ENCODE peak calls at places on chromosomes 3 and 15, in six cellular contexts. One of them, this sample, is unnamed.

GRCh38 chr3:99960941-99961340 is 143.3 kb downstream of the CMSS1 start:
- DNase-seq in mesenchymal stem cell: peak
- DNase-seq in neuronal stem cell: no peak
- DNase-seq in mesendoderm: no peak
- DNase-seq in trophoblast cell: no peak
- DNase-seq in H9: no peak
- DNase-seq in this sample: no peak

GRCh38 chr3:24968076-24968475 is 460.0 kb upstream of the RARB start:
- DNase-seq in mesenchymal stem cell: no peak
- DNase-seq in neuronal stem cell: no peak
- DNase-seq in mesendoderm: no peak
- DNase-seq in H9: no peak
- DNase-seq in trophoblast cell: no peak
- DNase-seq in this sample: no peak

GRCh38 chr3:183586477-183586876 is 31.0 kb upstream of the KLHL6 start:
- DNase-seq in neuronal stem cell: no peak
- DNase-seq in H9: no peak
- DNase-seq in mesendoderm: no peak
- DNase-seq in mesenchymal stem cell: no peak
- DNase-seq in trophoblast cell: no peak
- DNase-seq in this sample: no peak

GRCh38 chr3:81716870-81717509 is 44.5 kb downstream of the GBE1 start:
- DNase-seq in neuronal stem cell: no peak
- DNase-seq in trophoblast cell: no peak
- DNase-seq in mesendoderm: peak
- DNase-seq in H9: no peak
- DNase-seq in mesenchymal stem cell: peak
- DNase-seq in this sample: no peak

GRCh38 chr15:74365619-74366445 is 1.6 kb downstream of the CYP11A1 start:
- DNase-seq in mesendoderm: peak
- DNase-seq in neuronal stem cell: peak
- DNase-seq in H9: peak
- DNase-seq in mesenchymal stem cell: peak
- DNase-seq in trophoblast cell: peak
- DNase-seq in this sample: peak

GRCh38 chr15:52144656-52145055 is 32.1 kb upstream of the BCL2L10 start:
- DNase-seq in H9: no peak
- DNase-seq in neuronal stem cell: no peak
- DNase-seq in trophoblast cell: peak
- DNase-seq in mesendoderm: peak
- DNase-seq in mesenchymal stem cell: peak
- DNase-seq in this sample: no peak

GRCh38 chr3:96086018-96086417 is 728.4 kb upstream of the EPHA6 start:
- DNase-seq in mesenchymal stem cell: no peak
- DNase-seq in H9: no peak
- DNase-seq in neuronal stem cell: no peak
- DNase-seq in trophoblast cell: no peak
- DNase-seq in mesendoderm: no peak
- DNase-seq in this sample: no peak

GRCh38 chr3:156665296-156665695 is 9.1 kb upstream of the TIPARP start:
- DNase-seq in mesenchymal stem cell: peak
- DNase-seq in neuronal stem cell: no peak
- DNase-seq in mesendoderm: no peak
- DNase-seq in trophoblast cell: no peak
- DNase-seq in H9: no peak
- DNase-seq in this sample: no peak

GRCh38 chr15:95872366-95872771 is 458.1 kb upstream of the NR2F2 start:
- DNase-seq in H9: no peak
- DNase-seq in neuronal stem cell: no peak
- DNase-seq in mesendoderm: peak
- DNase-seq in mesenchymal stem cell: peak
- DNase-seq in trophoblast cell: peak
- DNase-seq in this sample: no peak

GRCh38 chr3:114155370-114155821 is 23.5 kb downstream of the DRD3 start:
- DNase-seq in neuronal stem cell: no peak
- DNase-seq in mesenchymal stem cell: peak
- DNase-seq in mesendoderm: peak
- DNase-seq in trophoblast cell: peak
- DNase-seq in H9: peak
- DNase-seq in this sample: peak

GRCh38 chr3:155753038-155753647 is 8.3 kb upstream of the PLCH1 start:
- DNase-seq in mesenchymal stem cell: peak
- DNase-seq in mesendoderm: no peak
- DNase-seq in H9: no peak
- DNase-seq in trophoblast cell: peak
- DNase-seq in neuronal stem cell: no peak
- DNase-seq in this sample: no peak

DNA sequence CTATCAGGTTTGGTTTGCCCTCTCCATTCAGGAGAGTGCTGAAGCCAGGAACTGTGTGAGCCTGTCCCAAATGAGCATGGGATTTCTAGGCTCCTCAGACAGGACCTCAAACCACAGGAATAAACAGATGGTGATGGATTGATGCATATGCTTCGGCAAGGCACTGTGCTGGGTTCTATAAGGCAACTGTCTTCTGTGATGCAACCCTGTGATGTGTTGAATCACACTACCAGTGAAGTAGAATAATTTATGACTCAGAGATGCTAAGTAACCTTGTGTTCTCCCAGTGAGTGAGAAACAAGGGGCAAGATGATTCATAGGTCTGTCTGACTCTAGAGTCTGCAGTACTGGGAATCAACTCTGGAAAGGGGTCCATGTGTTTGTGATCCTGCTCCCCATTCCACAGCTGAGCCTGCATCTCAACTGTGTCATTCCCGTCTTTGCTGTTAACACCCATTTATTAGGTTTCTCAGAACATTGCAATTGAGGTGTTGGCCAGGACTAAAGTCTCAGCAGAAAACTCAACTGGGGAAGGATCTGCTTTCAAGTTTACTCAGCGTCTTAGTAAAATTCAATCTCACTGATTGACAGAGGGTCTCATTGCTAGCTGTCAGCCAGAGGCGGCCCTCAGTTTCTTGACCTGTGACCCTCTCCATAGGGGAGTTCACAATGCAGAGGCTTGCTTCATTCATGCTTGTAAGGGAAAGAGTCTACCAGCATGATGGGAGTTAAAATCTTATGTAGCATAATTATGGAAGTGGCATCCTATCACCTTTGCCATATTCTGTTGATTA is 510.1 kb upstream of the CFAP20DC start:
- DNase-seq in mesenchymal stem cell: peak
- DNase-seq in neuronal stem cell: no peak
- DNase-seq in mesendoderm: peak
- DNase-seq in H9: no peak
- DNase-seq in trophoblast cell: peak
- DNase-seq in this sample: no peak
- H3K18ac ChIP-seq in mesenchymal stem cell: no peak
- H3K18ac ChIP-seq in neuronal stem cell: no peak
- H3K18ac ChIP-seq in mesendoderm: no peak
- H3K18ac ChIP-seq in H9: no peak
- H3K18ac ChIP-seq in trophoblast cell: no peak
- H3K18ac ChIP-seq in this sample: no peak

GRCh38 chr3:177287231-177287630 is 89.9 kb upstream of the TBL1XR1 start:
- DNase-seq in mesenchymal stem cell: no peak
- DNase-seq in mesendoderm: no peak
- DNase-seq in trophoblast cell: no peak
- DNase-seq in H9: no peak
- DNase-seq in neuronal stem cell: no peak
- DNase-seq in this sample: no peak

GRCh38 chr3:177286034-177286433 is 88.8 kb upstream of the TBL1XR1 start:
- DNase-seq in mesendoderm: peak
- DNase-seq in trophoblast cell: peak
- DNase-seq in neuronal stem cell: no peak
- DNase-seq in H9: no peak
- DNase-seq in mesenchymal stem cell: peak
- DNase-seq in this sample: no peak

GRCh38 chr3:177282028-177282655 is 84.9 kb upstream of the TBL1XR1 start:
- DNase-seq in H9: no peak
- DNase-seq in trophoblast cell: no peak
- DNase-seq in mesendoderm: no peak
- DNase-seq in mesenchymal stem cell: no peak
- DNase-seq in neuronal stem cell: no peak
- DNase-seq in this sample: no peak

GRCh38 chr3:177283983-177284382 is 86.7 kb upstream of the TBL1XR1 start:
- DNase-seq in H9: no peak
- DNase-seq in trophoblast cell: peak
- DNase-seq in mesendoderm: no peak
- DNase-seq in mesenchymal stem cell: no peak
- DNase-seq in neuronal stem cell: no peak
- DNase-seq in this sample: no peak

GRCh38 chr3:177284383-177284881 is 87.2 kb upstream of the TBL1XR1 start:
- DNase-seq in mesenchymal stem cell: peak
- DNase-seq in neuronal stem cell: no peak
- DNase-seq in mesendoderm: peak
- DNase-seq in H9: peak
- DNase-seq in trophoblast cell: peak
- DNase-seq in this sample: peak
- H3K18ac ChIP-seq in mesenchymal stem cell: peak
- H3K18ac ChIP-seq in neuronal stem cell: no peak
- H3K18ac ChIP-seq in mesendoderm: peak
- H3K18ac ChIP-seq in H9: no peak
- H3K18ac ChIP-seq in trophoblast cell: no peak
- H3K18ac ChIP-seq in this sample: peak

GRCh38 chr15:75451674-75452363 is at the start of gene SIN3A:
- DNase-seq in mesendoderm: peak
- DNase-seq in neuronal stem cell: peak
- DNase-seq in mesenchymal stem cell: peak
- DNase-seq in H9: peak
- DNase-seq in trophoblast cell: peak
- DNase-seq in this sample: peak
- H3K18ac ChIP-seq in mesendoderm: peak
- H3K18ac ChIP-seq in neuronal stem cell: peak
- H3K18ac ChIP-seq in mesenchymal stem cell: peak
- H3K18ac ChIP-seq in H9: peak
- H3K18ac ChIP-seq in trophoblast cell: peak
- H3K18ac ChIP-seq in this sample: peak

GRCh38 chr3:194565597-194566190 is 67.5 kb downstream of the TMEM44 start:
- DNase-seq in neuronal stem cell: no peak
- DNase-seq in trophoblast cell: peak
- DNase-seq in H9: no peak
- DNase-seq in mesendoderm: no peak
- DNase-seq in mesenchymal stem cell: peak
- DNase-seq in this sample: no peak

GRCh38 chr3:194560047-194560446 is 73.2 kb downstream of the TMEM44 start:
- DNase-seq in trophoblast cell: no peak
- DNase-seq in neuronal stem cell: no peak
- DNase-seq in H9: no peak
- DNase-seq in mesenchymal stem cell: no peak
- DNase-seq in mesendoderm: no peak
- DNase-seq in this sample: no peak

GRCh38 chr3:194559530-194559929 is 72.7 kb upstream of the ATP13A3 start:
- DNase-seq in mesendoderm: no peak
- DNase-seq in trophoblast cell: no peak
- DNase-seq in mesenchymal stem cell: no peak
- DNase-seq in H9: no peak
- DNase-seq in neuronal stem cell: no peak
- DNase-seq in this sample: no peak

GRCh38 chr3:194561306-194561974 is 71.8 kb downstream of the TMEM44 start:
- DNase-seq in neuronal stem cell: no peak
- DNase-seq in trophoblast cell: peak
- DNase-seq in mesenchymal stem cell: peak
- DNase-seq in mesendoderm: no peak
- DNase-seq in H9: no peak
- DNase-seq in this sample: no peak

GRCh38 chr3:194562986-194563385 is 70.2 kb downstream of the TMEM44 start:
- DNase-seq in mesendoderm: no peak
- DNase-seq in trophoblast cell: no peak
- DNase-seq in mesenchymal stem cell: no peak
- DNase-seq in neuronal stem cell: no peak
- DNase-seq in H9: no peak
- DNase-seq in this sample: no peak
- H3K18ac ChIP-seq in mesendoderm: no peak
- H3K18ac ChIP-seq in trophoblast cell: no peak
- H3K18ac ChIP-seq in mesenchymal stem cell: no peak
- H3K18ac ChIP-seq in neuronal stem cell: no peak
- H3K18ac ChIP-seq in H9: no peak
- H3K18ac ChIP-seq in this sample: no peak

DNA sequence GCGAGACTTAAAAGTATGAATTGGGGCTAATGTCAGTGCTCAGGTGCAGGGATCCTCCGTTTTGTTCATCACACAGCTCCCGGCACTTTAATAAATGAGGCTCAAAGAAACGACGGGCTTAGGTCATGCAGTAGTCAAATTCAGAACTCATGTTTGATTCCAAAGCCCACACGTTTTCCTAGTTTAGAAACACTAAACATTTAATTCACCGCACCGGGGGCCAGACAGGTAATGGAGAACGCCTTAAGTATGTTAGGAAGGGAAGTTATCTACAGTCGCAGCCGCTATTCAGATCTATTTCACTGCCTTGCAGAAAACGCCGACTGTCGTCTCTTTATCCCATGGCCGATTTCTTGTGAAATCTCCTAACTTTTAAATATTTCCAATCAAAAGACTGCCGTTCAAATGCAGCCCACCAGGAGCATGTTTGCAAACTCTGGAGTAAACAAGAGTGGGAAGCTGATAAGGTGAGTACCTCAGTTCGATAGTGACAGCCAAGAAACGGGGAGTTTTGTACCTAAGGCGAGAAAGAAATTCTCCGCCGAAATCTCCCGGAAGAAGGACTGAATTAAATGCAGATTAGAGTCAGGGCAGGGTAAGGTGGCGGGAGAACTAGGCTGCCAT is 569 bp downstream of the HIGD2B start:
- DNase-seq in trophoblast cell: no peak
- DNase-seq in neuronal stem cell: no peak
- DNase-seq in mesenchymal stem cell: no peak
- DNase-seq in H9: no peak
- DNase-seq in mesendoderm: no peak
- DNase-seq in this sample: no peak
- H3K18ac ChIP-seq in trophoblast cell: peak
- H3K18ac ChIP-seq in neuronal stem cell: peak
- H3K18ac ChIP-seq in mesenchymal stem cell: peak
- H3K18ac ChIP-seq in H9: no peak
- H3K18ac ChIP-seq in mesendoderm: peak
- H3K18ac ChIP-seq in this sample: no peak

DNA sequence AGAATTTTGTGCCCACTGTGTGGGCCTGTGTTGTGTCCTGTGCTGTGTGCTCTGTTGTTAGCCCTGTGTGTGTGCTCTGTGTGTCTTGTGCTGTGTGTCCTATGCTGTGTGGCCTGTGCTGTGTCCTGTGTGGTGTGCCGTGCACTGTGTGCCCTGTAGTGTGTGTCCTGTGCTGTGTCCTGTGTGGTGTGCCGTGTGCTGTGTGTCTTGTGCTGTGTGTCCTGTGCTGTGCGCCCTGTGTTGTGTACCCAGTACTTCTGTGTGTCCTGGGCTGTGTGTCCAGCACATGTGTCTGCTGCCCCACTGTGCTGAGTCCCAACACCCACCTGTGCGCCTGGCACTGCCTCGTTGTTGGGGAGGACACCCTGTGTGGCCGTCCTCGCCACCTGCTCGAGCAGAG is 53.2 kb upstream of the CHRNA7 start:
- DNase-seq in mesendoderm: no peak
- DNase-seq in trophoblast cell: no peak
- DNase-seq in neuronal stem cell: no peak
- DNase-seq in mesenchymal stem cell: no peak
- DNase-seq in H9: no peak
- DNase-seq in this sample: no peak
- H3K18ac ChIP-seq in mesendoderm: no peak
- H3K18ac ChIP-seq in trophoblast cell: no peak
- H3K18ac ChIP-seq in neuronal stem cell: peak
- H3K18ac ChIP-seq in mesenchymal stem cell: peak
- H3K18ac ChIP-seq in H9: peak
- H3K18ac ChIP-seq in this sample: no peak